ENCODE peak calls at places on chromosomes 11 and 22, in five cellular contexts. K is left cardiac atrium, U is myocyte, E is SW 1271, Q is type B pancreatic cell. B is an unnamed sample.
A peak's percentile ranks its signal among the peaks of the same experiment; 100 is the strongest.

GRCh38 chr22:19383292-19383691 is 48.2 kb downstream of the HIRA start:
- DNase-seq in K (no peak), E (no peak), U (no peak), Q (peak; percentile 25), B (no peak)

GRCh38 chr11:45872513-45873356 is 12.7 kb upstream of the MAPK8IP1 start:
- DNase-seq in U (peak; percentile 57), E (peak; percentile 22), K (peak; percentile 42), Q (no peak), B (peak; percentile 67)

GRCh38 chr22:25853902-25854301 is 111.9 kb downstream of the MYO18B start:
- DNase-seq in K (no peak), U (no peak), E (no peak), Q (no peak), B (no peak)

GRCh38 chr11:87445002-87445401 is 407.3 kb downstream of the TMEM135 start:
- DNase-seq in Q (no peak), E (no peak), K (no peak), U (peak; percentile 18), B (no peak)

GRCh38 chr22:44680481-44680894 is 21.5 kb upstream of the PRR5 start:
- DNase-seq in U (no peak), Q (no peak), K (no peak), E (no peak), B (no peak)

GRCh38 chr11:43268161-43268560 is 43.6 kb upstream of the API5 start:
- DNase-seq in E (no peak), K (peak; percentile 65), U (peak; percentile 23), Q (no peak), B (no peak)

GRCh38 chr22:25137577-25138525 is 61.8 kb upstream of the CRYBB3 start:
- DNase-seq in E (no peak), K (no peak), U (no peak), Q (no peak), B (no peak)

GRCh38 chr22:38881997-38882396 is 10.0 kb upstream of the CBX6 start:
- DNase-seq in K (no peak), U (no peak), Q (no peak), E (no peak), B (no peak)

GRCh38 chr22:35889071-35889470 is 139.6 kb downstream of the RBFOX2 start:
- DNase-seq in U (no peak), K (no peak), E (no peak), Q (no peak), B (no peak)

GRCh38 chr22:23376256-23376655 is 195.9 kb downstream of the BCR start:
- DNase-seq in U (no peak), K (no peak), E (no peak), Q (no peak), B (peak; percentile 61)

GRCh38 chr11:118895093-118896039 is 11.7 kb downstream of the CXCR5 start:
- DNase-seq in E (no peak), Q (no peak), U (no peak), K (no peak), B (no peak)

GRCh38 chr11:13668957-13669521 is 571 bp downstream of the FAR1 start:
- DNase-seq in K (peak; percentile 25), Q (no peak), E (no peak), U (no peak), B (peak; percentile 41)

GRCh38 chr11:19951558-19952083 is 208.7 kb downstream of the DBX1 start:
- DNase-seq in K (no peak), E (no peak), U (peak; percentile 83), Q (no peak), B (peak; percentile 34)

GRCh38 chr11:69647761-69648497 is 7.0 kb downstream of the CCND1 start:
- DNase-seq in E (no peak), U (no peak), K (no peak), Q (no peak), B (no peak)

GRCh38 chr22:22057617-22058378 is 75.2 kb upstream of the TOP3B start:
- DNase-seq in U (no peak), E (no peak), K (no peak), Q (no peak), B (no peak)

GRCh38 chr11:46903846-46904245 is 14.5 kb downstream of the LRP4 start:
- DNase-seq in U (peak; percentile 39), Q (no peak), E (no peak), K (no peak), B (no peak)

GRCh38 chr11:73591050-73591449 is 6.9 kb downstream of the FAM168A start:
- DNase-seq in E (no peak), U (no peak), Q (no peak), K (no peak), B (no peak)

GRCh38 chr11:12744831-12745502 is 70.7 kb downstream of the TEAD1 start:
- DNase-seq in Q (no peak), E (no peak), U (peak; percentile 79), K (peak; percentile 25), B (no peak)

GRCh38 chr22:49404576-49405199 is 423.0 kb downstream of the BRD1 start:
- DNase-seq in K (no peak), U (no peak), Q (peak; percentile 62), E (no peak), B (no peak)

GRCh38 chr11:108873938-108874337 is 209.1 kb downstream of the DDX10 start:
- DNase-seq in Q (no peak), E (no peak), K (no peak), U (no peak), B (no peak)

GRCh38 chr22:45997077-45997774 is 20.3 kb upstream of the WNT7B start:
- DNase-seq in U (peak; percentile 98), E (no peak), Q (no peak), K (peak; percentile 92), B (peak; percentile 95)

GRCh38 chr11:17810736-17811135 is 76.2 kb downstream of the KCNC1 start:
- DNase-seq in K (no peak), U (peak; percentile 49), Q (no peak), E (no peak), B (peak; percentile 84)

GRCh38 chr11:789951-790350 is at the start of gene CEND1:
- DNase-seq in Q (no peak), E (no peak), U (peak; percentile 52), K (no peak), B (peak; percentile 52)

GRCh38 chr11:25057861-25058260 is 561.0 kb downstream of the LUZP2 start:
- DNase-seq in U (no peak), E (no peak), Q (no peak), K (no peak), B (no peak)

GRCh38 chr11:69842746-69843528 is 23.7 kb upstream of the FGF3 start:
- DNase-seq in K (no peak), U (no peak), E (no peak), Q (no peak), B (no peak)

GRCh38 chr11:95165638-95166037 is 65.4 kb downstream of the SESN3 start:
- DNase-seq in U (no peak), K (no peak), Q (no peak), E (no peak), B (no peak)

GRCh38 chr11:61731956-61732675 is 20.3 kb upstream of the MYRF start:
- DNase-seq in U (no peak), Q (no peak), E (no peak), K (no peak), B (no peak)

GRCh38 chr11:11512929-11513328 is 108.9 kb downstream of the GALNT18 start:
- DNase-seq in U (peak; percentile 59), K (no peak), E (no peak), Q (no peak), B (no peak)

GRCh38 chr22:29382575-29383328 is 5.6 kb downstream of the AP1B1 start:
- DNase-seq in K (no peak), Q (no peak), U (no peak), E (no peak), B (no peak)

GRCh38 chr11:71448257-71449161 is at the start of gene DHCR7:
- DNase-seq in Q (peak; percentile 99), U (peak; percentile 96), E (peak; percentile 83), K (peak; percentile 98), B (peak; percentile 95)

GRCh38 chr22:22167791-22168189 is 76.8 kb upstream of the VPREB1 start:
- DNase-seq in U (no peak), K (no peak), E (no peak), Q (no peak), B (no peak)

GRCh38 chr11:19974886-19975285 is 185.4 kb downstream of the DBX1 start:
- DNase-seq in E (no peak), K (no peak), Q (no peak), U (no peak), B (no peak)

GRCh38 chr11:17568944-17569343 is 21.9 kb downstream of the OTOG start:
- DNase-seq in Q (peak; percentile 40), E (no peak), K (no peak), U (no peak), B (no peak)

GRCh38 chr22:30234786-30235470 is 11.6 kb downstream of the LIF start:
- DNase-seq in Q (no peak), E (no peak), K (no peak), U (peak; percentile 93), B (peak; percentile 76)

GRCh38 chr11:2791521-2792375 is 92.0 kb upstream of the KCNQ1OT1 start:
- DNase-seq in E (no peak), U (no peak), K (peak; percentile 70), Q (peak; percentile 64), B (no peak)